ENCODE peak calls at places on chromosomes 11 and 22, in seven cellular contexts. V is GM12865, U is choroid plexus epithelial cell, R is AG09309, F is ovary, K is kidney, W is Caco-2. T is an unnamed sample.

GRCh38 chr11:11085580-11085979 is 227.7 kb upstream of the ZBED5 start:
- DNase-seq in U (no peak), F (no peak), R (no peak), W (no peak), V (no peak), K (no peak), T (no peak)

GRCh38 chr11:6453152-6453551 is 12.4 kb upstream of the HPX start:
- DNase-seq in U (no peak), W (no peak), V (no peak), F (no peak), K (no peak), R (no peak), T (no peak)

GRCh38 chr11:1637628-1638027 is 8.1 kb downstream of the KRTAP5-5 start:
- DNase-seq in W (no peak), U (no peak), R (no peak), V (no peak), K (no peak), F (no peak), T (no peak)

GRCh38 chr11:121930004-121930965 is 185.7 kb downstream of the BLID start:
- DNase-seq in U (peak), R (no peak), W (no peak), F (no peak), V (peak), K (no peak), T (no peak)

GRCh38 chr11:115503083-115503885 is 931 bp downstream of the CADM1 start:
- DNase-seq in R (no peak), W (peak), U (peak), F (peak), K (peak), V (peak), T (no peak)

GRCh38 chr22:46977656-46978343 is 215.3 kb downstream of the TBC1D22A start:
- DNase-seq in U (no peak), K (peak), V (no peak), W (no peak), F (no peak), R (no peak), T (no peak)

GRCh38 chr11:114180301-114181055 is 115.7 kb upstream of the NNMT start:
- DNase-seq in U (peak), W (peak), V (no peak), R (no peak), K (peak), F (peak), T (peak)

GRCh38 chr11:128774593-128774992 is 80.7 kb downstream of the FLI1 start:
- DNase-seq in F (no peak), K (no peak), V (no peak), U (no peak), W (no peak), R (no peak), T (no peak)

GRCh38 chr22:35085621-35086020 is 19.7 kb downstream of the ISX start:
- DNase-seq in K (no peak), W (no peak), R (no peak), V (no peak), F (no peak), U (no peak), T (peak)

GRCh38 chr11:70159612-70160570 is 43.2 kb upstream of the FADD start:
- DNase-seq in R (peak), V (no peak), U (no peak), F (no peak), W (no peak), K (peak), T (no peak)

GRCh38 chr11:9518835-9519234 is 54.6 kb upstream of the WEE1 start:
- DNase-seq in F (no peak), U (no peak), V (no peak), R (no peak), W (no peak), K (no peak), T (no peak)

GRCh38 chr22:25334091-25334490 is 114.7 kb downstream of the CRYBB2 start:
- DNase-seq in F (no peak), R (no peak), V (peak), W (no peak), U (peak), K (no peak), T (no peak)

GRCh38 chr11:95175969-95176368 is 55.0 kb downstream of the SESN3 start:
- DNase-seq in F (no peak), U (no peak), R (no peak), W (no peak), V (no peak), K (no peak), T (no peak)

GRCh38 chr11:62604460-62605130 is 2.9 kb upstream of the MTA2 start:
- DNase-seq in W (no peak), F (peak), U (no peak), K (no peak), V (no peak), R (no peak), T (no peak)

GRCh38 chr11:61198391-61198790 is 4.9 kb upstream of the PGA3 start:
- DNase-seq in K (no peak), F (no peak), R (no peak), V (no peak), W (no peak), U (no peak), T (no peak)

GRCh38 chr22:45454260-45454659 is 40.8 kb downstream of the RIBC2 start:
- DNase-seq in U (peak), R (peak), K (no peak), F (no peak), V (no peak), W (no peak), T (no peak)

GRCh38 chr11:104073950-104074349 is 37.5 kb downstream of the DDI1 start:
- DNase-seq in U (no peak), F (no peak), K (no peak), R (no peak), V (peak), W (no peak), T (no peak)

GRCh38 chr22:48489551-48490512 is 1337.8 kb downstream of the BRD1 start:
- DNase-seq in W (peak), R (no peak), F (no peak), K (peak), V (no peak), U (no peak), T (no peak)

GRCh38 chr11:69962152-69962551 is 116.0 kb upstream of the ANO1 start:
- DNase-seq in V (no peak), U (no peak), K (no peak), R (no peak), W (no peak), F (no peak), T (no peak)

GRCh38 chr22:23509571-23510302 is 70.4 kb downstream of the IGLL1 start:
- DNase-seq in V (no peak), R (no peak), K (peak), U (peak), F (no peak), W (no peak), T (no peak)

GRCh38 chr11:76512851-76513653 is 68.2 kb downstream of the EMSY start:
- DNase-seq in U (peak), W (no peak), F (no peak), K (no peak), R (peak), V (peak), T (no peak)

GRCh38 chr11:72586591-72587090 is 87.6 kb downstream of the PDE2A start:
- DNase-seq in U (no peak), R (no peak), V (no peak), F (no peak), W (no peak), K (peak), T (no peak)

GRCh38 chr11:6297831-6298230 is 22.5 kb downstream of the CAVIN3 start:
- DNase-seq in U (peak), R (no peak), K (no peak), F (no peak), V (no peak), W (no peak), T (no peak)

GRCh38 chr11:47589504-47590025 is 3.1 kb downstream of the FAM180B start:
- DNase-seq in V (no peak), W (no peak), U (no peak), F (peak), K (peak), R (no peak), T (no peak)
- H3K4me3 ChIP-seq in V (no peak), W (no peak), U (peak), F (peak), K (no peak), R (no peak), T (no peak)

DNA sequence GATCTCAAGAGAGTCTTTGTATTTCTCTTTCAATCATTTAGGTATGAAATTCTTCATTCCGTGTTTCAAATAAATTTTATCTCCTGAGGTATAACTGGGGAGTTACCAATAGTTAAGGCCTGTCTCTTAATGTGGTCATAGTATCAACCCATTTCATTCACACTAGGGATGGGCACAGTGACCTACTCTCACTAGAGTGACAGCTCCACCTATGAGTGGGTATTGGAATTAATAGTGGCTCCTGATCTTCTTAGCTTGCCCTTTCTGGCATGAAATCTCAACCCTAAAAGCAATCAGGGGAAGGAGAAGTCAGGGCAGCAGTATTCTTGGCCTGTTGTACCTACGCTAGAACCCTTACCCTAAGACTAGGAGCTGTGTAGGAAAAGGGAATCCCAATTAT is 507.7 kb downstream of the FAM181B start:
- DNase-seq in R (no peak), U (peak), K (no peak), V (no peak), F (no peak), W (no peak), T (no peak)
- TF ChIP-seq CTCF in R (no peak), U (peak), K (no peak), V (no peak), F (no peak), W (no peak), T (peak)

GRCh38 chr22:41367680-41368542 is 13.8 kb upstream of the TEF start:
- DNase-seq in U (peak), R (peak), K (peak), F (peak), W (no peak), V (no peak), T (no peak)

GRCh38 chr22:41369837-41370236 is 11.9 kb upstream of the TEF start:
- DNase-seq in F (no peak), R (no peak), V (no peak), W (no peak), K (no peak), U (no peak), T (no peak)

GRCh38 chr22:41369089-41369745 is 12.5 kb upstream of the TEF start:
- DNase-seq in W (no peak), R (no peak), F (peak), V (no peak), U (no peak), K (peak), T (no peak)

GRCh38 chr22:41367039-41367679 is 14.6 kb upstream of the TEF start:
- DNase-seq in K (peak), U (peak), F (peak), V (no peak), R (peak), W (no peak), T (peak)

DNA sequence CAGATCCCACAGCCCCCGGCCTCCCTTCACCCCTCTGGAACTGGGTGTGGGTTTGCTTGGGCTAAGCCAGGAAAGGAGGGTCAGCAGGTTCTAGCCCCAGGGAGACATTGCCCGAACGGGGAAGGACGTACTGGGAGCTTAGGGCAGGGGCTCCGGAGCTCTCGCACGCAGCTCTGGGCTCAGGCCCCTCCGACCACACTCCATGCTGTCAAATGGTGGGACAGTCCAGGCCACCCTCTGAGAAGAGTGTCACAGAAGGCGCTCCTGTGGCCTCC is 13.3 kb upstream of the TEF start:
- DNase-seq in F (no peak), W (no peak), K (no peak), U (no peak), R (no peak), V (no peak), T (no peak)
- H3K4me3 ChIP-seq in F (peak), W (no peak), K (peak), U (no peak), R (peak), V (no peak), T (no peak)

GRCh38 chr22:29729161-29729560 is 9.4 kb downstream of the CABP7 start:
- DNase-seq in V (no peak), F (no peak), W (no peak), U (no peak), K (no peak), R (no peak), T (no peak)

GRCh38 chr22:29724843-29725242 is 5.0 kb downstream of the CABP7 start:
- DNase-seq in V (no peak), K (no peak), W (no peak), R (no peak), F (no peak), U (no peak), T (no peak)

GRCh38 chr22:29726104-29726503 is 6.3 kb downstream of the CABP7 start:
- DNase-seq in V (no peak), R (no peak), U (no peak), F (no peak), W (no peak), K (no peak), T (no peak)

GRCh38 chr22:29726512-29727247 is 6.9 kb downstream of the CABP7 start:
- DNase-seq in K (peak), R (no peak), W (no peak), F (no peak), U (no peak), V (no peak), T (no peak)

GRCh38 chr22:29727248-29727551 is 7.4 kb downstream of the CABP7 start:
- DNase-seq in F (peak), K (no peak), W (peak), V (peak), U (peak), R (no peak), T (no peak)
- TF ChIP-seq CTCF in F (no peak), K (no peak), W (peak), V (peak), U (peak), R (peak), T (no peak)

DNA sequence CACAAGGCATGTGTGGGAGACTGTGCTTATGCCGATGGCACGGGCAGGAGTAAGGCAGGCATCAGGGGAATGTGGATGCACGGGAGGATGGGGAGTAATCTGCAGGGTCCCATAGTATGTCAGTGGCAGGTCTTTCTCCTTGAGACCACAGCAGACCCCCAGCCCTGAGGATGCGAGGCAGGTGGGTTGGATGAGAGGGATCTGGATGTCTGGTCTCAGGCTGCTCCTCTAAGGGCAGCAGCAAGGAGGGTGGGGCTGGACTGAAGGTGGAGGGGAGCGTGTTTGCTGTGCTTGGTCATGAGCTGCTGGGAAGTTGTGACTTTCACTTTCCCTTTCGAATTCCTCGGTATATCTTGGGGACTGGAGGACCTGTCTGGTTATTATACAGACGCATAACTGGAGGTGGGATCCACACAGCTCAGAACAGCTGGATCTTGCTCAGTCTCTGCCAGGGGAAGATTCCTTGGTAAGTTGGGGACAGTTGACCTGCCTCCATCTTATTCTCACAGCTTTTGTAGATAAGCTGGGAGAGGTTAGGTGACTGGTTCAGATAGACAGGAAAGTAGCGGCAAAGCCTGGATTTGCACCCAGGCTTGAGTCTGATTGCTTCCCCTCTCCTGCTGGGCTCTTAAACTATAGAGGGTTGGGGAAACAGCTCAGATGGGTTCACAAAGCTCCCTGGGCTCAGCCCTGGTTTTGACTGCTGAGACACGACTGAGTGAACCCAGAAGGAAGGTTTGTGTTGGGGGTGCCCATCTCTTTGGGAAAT is at the start of gene APOL1:
- DNase-seq in K (peak), U (peak), W (no peak), R (no peak), F (peak), V (peak), T (no peak)
- H3K4me3 ChIP-seq in K (peak), U (peak), W (no peak), R (peak), F (peak), V (peak), T (no peak)

T was measured in LNCaP clone FGC.